ENCODE peak calls at places on chromosomes 1 and 21, in five cellular contexts. G, U, K, W and M are unnamed samples.

GRCh38 chr1:25688390-25689119 is 72.0 kb downstream of the MAN1C1 start:
- DNase-seq in G (peak), U (no peak), K (peak), W (peak), M (no peak)

GRCh38 chr1:248790456-248790855 is 34.9 kb upstream of the LYPD8 start:
- DNase-seq in G (no peak), U (no peak), K (no peak), W (no peak), M (no peak)

GRCh38 chr1:43935711-43936427 is 2.3 kb downstream of the ARTN start:
- DNase-seq in G (peak), U (no peak), K (no peak), W (no peak), M (no peak)

GRCh38 chr1:170592591-170593111 is 60.7 kb downstream of the GORAB start:
- DNase-seq in G (no peak), U (no peak), K (no peak), W (no peak), M (no peak)

GRCh38 chr1:51231121-51231520 is 5.0 kb upstream of the RNF11 start:
- DNase-seq in G (no peak), U (no peak), K (no peak), W (peak), M (no peak)

GRCh38 chr1:94384485-94385353 is 33.5 kb upstream of the ABCD3 start:
- DNase-seq in G (peak), U (no peak), K (no peak), W (no peak), M (no peak)

GRCh38 chr1:226371049-226371694 is 36.7 kb downstream of the PARP1 start:
- DNase-seq in G (no peak), U (peak), K (no peak), W (no peak), M (no peak)

GRCh38 chr21:32389337-32390015 is 3.3 kb downstream of the URB1 start:
- DNase-seq in G (no peak), U (no peak), K (no peak), W (peak), M (no peak)

GRCh38 chr1:201184734-201185453 is 5.7 kb upstream of the IGFN1 start:
- DNase-seq in G (peak), U (peak), K (no peak), W (peak), M (peak)

GRCh38 chr1:85502625-85503083 is 37.7 kb upstream of the DDAH1 start:
- DNase-seq in G (peak), U (no peak), K (peak), W (peak), M (no peak)

GRCh38 chr1:195606483-195606882 is 1001.8 kb downstream of the KCNT2 start:
- DNase-seq in G (no peak), U (no peak), K (no peak), W (no peak), M (no peak)

GRCh38 chr1:48536477-48536876 is 64.5 kb upstream of the SPATA6 start:
- DNase-seq in G (no peak), U (no peak), K (no peak), W (no peak), M (no peak)

GRCh38 chr21:45031231-45032191 is 42.9 kb upstream of the ADARB1 start:
- DNase-seq in G (no peak), U (peak), K (no peak), W (no peak), M (no peak)

GRCh38 chr1:159922499-159923202 is 2.7 kb downstream of the TAGLN2 start:
- DNase-seq in G (peak), U (no peak), K (no peak), W (peak), M (no peak)

GRCh38 chr1:16918371-16918770 is 3.4 kb upstream of the CROCC start:
- DNase-seq in G (no peak), U (no peak), K (no peak), W (no peak), M (no peak)

GRCh38 chr1:63798284-63798683 is 24.5 kb downstream of the ROR1 start:
- DNase-seq in G (no peak), U (no peak), K (no peak), W (no peak), M (no peak)

GRCh38 chr21:45860493-45861155 is 120.9 kb upstream of the COL6A1 start:
- DNase-seq in G (no peak), U (no peak), K (no peak), W (no peak), M (no peak)

GRCh38 chr21:42626171-42626570 is 27.2 kb upstream of the PDE9A start:
- DNase-seq in G (no peak), U (peak), K (no peak), W (no peak), M (no peak)

GRCh38 chr1:81920245-81920740 is 119.6 kb downstream of the ADGRL2 start:
- DNase-seq in G (peak), U (no peak), K (peak), W (peak), M (peak)

GRCh38 chr1:237181731-237182317 is 139.8 kb downstream of the RYR2 start:
- DNase-seq in G (peak), U (no peak), K (no peak), W (no peak), M (no peak)

GRCh38 chr1:167797005-167797404 is 75.2 kb downstream of the MPZL1 start:
- DNase-seq in G (peak), U (peak), K (peak), W (peak), M (peak)

GRCh38 chr21:31416465-31416864 is 72.4 kb upstream of the TIAM1 start:
- DNase-seq in G (peak), U (peak), K (no peak), W (no peak), M (no peak)

GRCh38 chr1:41678141-41678878 is 193.8 kb upstream of the EDN2 start:
- DNase-seq in G (peak), U (no peak), K (no peak), W (peak), M (no peak)

GRCh38 chr1:225879521-225880209 is 2.5 kb downstream of the TMEM63A start:
- DNase-seq in G (peak), U (no peak), K (no peak), W (no peak), M (no peak)

GRCh38 chr1:208036177-208036808 is 125.4 kb upstream of the CD34 start:
- DNase-seq in G (peak), U (no peak), K (no peak), W (peak), M (no peak)

GRCh38 chr1:226512076-226512728 is 36.4 kb upstream of the STUM start:
- DNase-seq in G (no peak), U (peak), K (no peak), W (no peak), M (no peak)

GRCh38 chr21:32803651-32804050 is 32.1 kb upstream of the PAXBP1 start:
- DNase-seq in G (no peak), U (no peak), K (no peak), W (peak), M (no peak)

GRCh38 chr21:35556536-35556935 is 503.8 kb downstream of the SETD4 start:
- DNase-seq in G (no peak), U (no peak), K (no peak), W (no peak), M (no peak)

GRCh38 chr1:35769188-35769758 is 505 bp downstream of the CLSPN start:
- DNase-seq in G (peak), U (peak), K (peak), W (peak), M (peak)
- TF ChIP-seq POLR2A in G (peak), U (no peak), K (no peak), W (no peak), M (peak)

DNA sequence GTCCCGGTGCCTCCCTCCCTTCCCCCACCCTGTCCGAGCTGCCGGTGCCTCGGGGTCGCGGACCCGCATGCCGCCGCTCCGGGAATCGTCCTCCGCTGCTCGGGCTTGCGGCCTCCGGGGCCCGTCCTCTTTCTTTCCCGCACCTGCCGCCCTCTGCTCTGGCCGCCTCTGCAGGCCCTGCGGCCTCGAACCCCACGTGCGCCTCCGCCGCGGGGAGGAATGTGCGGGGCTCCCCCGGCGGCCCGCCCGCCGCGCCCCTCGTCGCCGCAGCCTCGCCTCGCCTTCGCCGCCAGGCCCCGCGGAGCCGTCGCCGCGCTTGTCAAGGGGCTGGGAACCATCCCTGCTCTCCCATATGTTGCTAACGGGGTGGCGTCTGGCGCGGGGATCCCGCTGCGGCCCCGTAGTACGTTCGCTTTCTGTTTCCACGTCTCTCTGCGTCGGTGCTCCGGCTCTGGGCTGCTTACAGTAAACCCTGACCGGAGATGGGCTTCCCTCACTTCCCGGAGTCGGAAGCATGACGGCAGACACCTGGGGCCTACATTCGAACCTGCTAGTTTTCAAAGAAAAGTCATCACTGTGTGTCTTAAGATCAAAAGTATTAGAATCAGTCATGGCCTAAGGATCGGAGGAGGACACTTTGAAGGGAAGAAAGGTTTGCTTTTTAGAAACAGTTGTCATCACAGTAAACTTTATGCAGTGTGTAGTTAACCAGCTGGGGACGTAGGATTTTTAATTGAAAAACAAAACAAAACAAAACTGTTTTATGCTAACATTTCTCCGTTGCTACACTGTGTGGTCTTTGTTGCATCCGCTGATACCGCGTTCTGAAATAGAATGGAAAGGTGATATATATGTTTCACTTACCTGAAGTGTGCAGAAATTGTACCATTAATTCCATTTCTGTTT is 68.9 kb downstream of the SLC35A3 start:
- DNase-seq in G (peak), U (peak), K (peak), W (peak), M (peak)
- TF ChIP-seq POLR2A in G (peak), U (no peak), K (peak), W (no peak), M (peak)

GRCh38 chr1:109667452-109668122 is at the start of gene GSTM2:
- DNase-seq in G (peak), U (peak), K (peak), W (peak), M (peak)
- TF ChIP-seq POLR2A in G (peak), U (no peak), K (peak), W (no peak), M (peak)

DNA sequence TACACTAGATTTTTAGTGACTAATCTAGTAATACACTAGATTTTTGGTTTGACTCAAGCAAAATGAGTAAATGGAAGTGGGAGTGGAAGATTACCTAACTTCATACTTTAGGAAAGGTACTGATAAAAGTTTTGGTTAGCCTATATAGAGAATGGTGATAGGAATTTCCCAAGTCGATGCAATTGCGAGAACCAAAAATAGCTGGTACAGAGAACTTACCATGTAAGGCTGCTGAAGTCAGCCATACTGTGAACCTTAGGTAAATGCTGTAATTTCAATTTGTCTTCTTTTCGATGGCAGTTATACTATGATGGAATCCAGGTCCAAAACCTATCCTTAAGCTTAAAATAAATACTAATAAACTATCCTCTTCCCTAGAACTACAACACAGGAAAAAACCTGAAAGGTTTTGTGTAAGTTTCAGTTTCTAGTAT is 4.6 kb downstream of the PNRC2 start:
- DNase-seq in G (no peak), U (no peak), K (no peak), W (no peak), M (no peak)
- TF ChIP-seq POLR2A in G (no peak), U (no peak), K (no peak), W (no peak), M (no peak)

DNA sequence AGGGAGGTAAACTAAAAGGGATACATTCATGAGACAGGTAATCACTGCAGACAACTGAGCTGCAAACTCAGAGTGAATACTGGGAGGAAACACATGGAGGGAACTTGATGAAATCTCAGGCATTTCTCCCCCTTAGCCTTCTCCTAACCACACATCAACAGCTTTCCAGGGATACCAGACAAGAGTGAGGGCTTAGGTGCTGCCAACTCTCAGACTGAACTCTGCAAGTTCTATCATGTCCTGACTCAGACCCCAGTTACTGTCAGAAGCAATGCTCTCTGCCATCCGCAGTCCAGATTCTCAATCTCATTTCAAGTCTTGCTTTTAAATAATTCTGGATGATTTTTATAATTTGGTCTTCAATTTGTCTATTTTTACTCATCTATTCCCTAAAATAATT is 267.3 kb downstream of the LTN1 start:
- DNase-seq in G (no peak), U (no peak), K (no peak), W (no peak), M (no peak)
- TF ChIP-seq POLR2A in G (no peak), U (no peak), K (no peak), W (no peak), M (no peak)